ENCODE peak calls at places on chromosomes 3 and 15, in seven cellular contexts. F is GM23248; W is nephron progenitor cell; Q is pons; E is SJSA1; G is CD8-positive, alpha-beta memory T cell; L is H54. V is an unnamed sample.

GRCh38 chr3:128486692-128487537 is 6.1 kb downstream of the GATA2 start:
- DNase-seq in E (peak), L (no peak), W (peak), G (no peak), F (peak), Q (no peak), V (no peak)

GRCh38 chr3:107142171-107142570 is 235.1 kb upstream of the CCDC54 start:
- DNase-seq in E (no peak), Q (no peak), W (no peak), G (no peak), F (no peak), L (no peak), V (no peak)

GRCh38 chr3:134093906-134094305 is 64.2 kb upstream of the SLCO2A1 start:
- DNase-seq in E (peak), F (peak), G (no peak), L (no peak), W (no peak), Q (no peak), V (no peak)

GRCh38 chr15:67501177-67501835 is 19.6 kb upstream of the C15orf61 start:
- DNase-seq in F (peak), E (no peak), W (no peak), Q (peak), G (no peak), L (no peak), V (peak)

GRCh38 chr15:77578641-77579372 is 53.9 kb downstream of the LINGO1 start:
- DNase-seq in F (no peak), G (no peak), L (no peak), Q (no peak), W (no peak), E (no peak), V (no peak)

GRCh38 chr15:69127226-69127625 is 33.2 kb upstream of the GLCE start:
- DNase-seq in G (no peak), L (no peak), E (no peak), F (no peak), W (no peak), Q (no peak), V (no peak)

GRCh38 chr15:99729920-99730319 is 3.3 kb downstream of the LYSMD4 start:
- DNase-seq in F (peak), E (peak), W (peak), G (no peak), L (no peak), Q (peak), V (peak)

GRCh38 chr3:55330355-55330754 is 156.8 kb downstream of the WNT5A start:
- DNase-seq in W (no peak), G (no peak), Q (no peak), E (peak), F (peak), L (peak), V (peak)

GRCh38 chr3:135762188-135762853 is 203.2 kb upstream of the PPP2R3A start:
- DNase-seq in G (no peak), F (no peak), W (no peak), L (no peak), Q (no peak), E (no peak), V (no peak)

GRCh38 chr3:21672303-21672702 is 78.7 kb downstream of the ZNF385D start:
- DNase-seq in E (no peak), W (no peak), G (no peak), Q (no peak), L (peak), F (peak), V (peak)

GRCh38 chr3:134009345-134010000 is 20.3 kb downstream of the SLCO2A1 start:
- DNase-seq in W (no peak), E (peak), L (no peak), G (no peak), F (peak), Q (no peak), V (peak)

GRCh38 chr3:99875925-99876781 is 58.5 kb downstream of the CMSS1 start:
- DNase-seq in F (peak), E (peak), G (peak), L (peak), W (peak), Q (peak), V (peak)

GRCh38 chr3:171994646-171995441 is 44.5 kb upstream of the FNDC3B start:
- DNase-seq in Q (no peak), G (no peak), W (no peak), L (peak), F (peak), E (peak), V (peak)

GRCh38 chr15:55916666-55917409 is 76.6 kb downstream of the NEDD4 start:
- DNase-seq in G (no peak), W (no peak), Q (peak), F (peak), L (no peak), E (peak), V (peak)

GRCh38 chr3:133540896-133541674 is 32.4 kb upstream of the CDV3 start:
- DNase-seq in E (no peak), F (peak), G (no peak), W (no peak), Q (no peak), L (peak), V (peak)

GRCh38 chr3:24490151-24490550 is 4.5 kb downstream of the THRB start:
- DNase-seq in G (no peak), W (no peak), F (peak), E (no peak), L (no peak), Q (no peak), V (peak)

GRCh38 chr15:75203017-75203907 is 1.6 kb downstream of the C15orf39 start:
- DNase-seq in Q (no peak), W (no peak), E (peak), G (no peak), L (no peak), F (peak), V (peak)

GRCh38 chr3:188322135-188322892 is 168.4 kb downstream of the LPP start:
- DNase-seq in E (no peak), W (no peak), F (no peak), G (no peak), L (no peak), Q (no peak), V (no peak)

GRCh38 chr3:157938154-157938774 is 168.0 kb downstream of the SHOX2 start:
- DNase-seq in E (no peak), Q (no peak), W (no peak), F (peak), L (no peak), G (no peak), V (peak)

GRCh38 chr15:75981149-75981815 is 30.9 kb downstream of the NRG4 start:
- DNase-seq in W (no peak), F (no peak), Q (no peak), L (no peak), E (no peak), G (no peak), V (no peak)

GRCh38 chr15:65384505-65384894 is 6.7 kb upstream of the IGDCC3 start:
- DNase-seq in G (no peak), E (no peak), W (no peak), L (no peak), F (no peak), Q (no peak), V (no peak)

GRCh38 chr3:63995056-63995576 is 28.2 kb downstream of the PSMD6 start:
- DNase-seq in Q (no peak), G (no peak), W (no peak), F (no peak), L (no peak), E (no peak), V (no peak)

GRCh38 chr3:66236281-66236680 is 15.5 kb downstream of the SLC25A26 start:
- DNase-seq in G (no peak), E (no peak), L (no peak), F (peak), Q (no peak), W (peak), V (peak)

GRCh38 chr3:44568561-44568960 is 13.6 kb downstream of the ZKSCAN7 start:
- DNase-seq in L (no peak), Q (no peak), F (peak), E (no peak), W (no peak), G (no peak), V (peak)

GRCh38 chr3:107810195-107811071 is 280.4 kb downstream of the CD47 start:
- DNase-seq in Q (no peak), L (peak), F (peak), G (no peak), E (no peak), W (peak), V (peak)

GRCh38 chr3:102630531-102630930 is 195.7 kb downstream of the ZPLD1 start:
- DNase-seq in E (no peak), G (no peak), L (no peak), F (no peak), Q (no peak), W (no peak), V (no peak)

GRCh38 chr3:65951836-65952505 is 86.7 kb downstream of the MAGI1 start:
- DNase-seq in G (no peak), Q (no peak), F (no peak), W (no peak), L (no peak), E (no peak), V (peak)

GRCh38 chr3:184188080-184188479 is 2.1 kb downstream of the ABCF3 start:
- DNase-seq in F (no peak), W (no peak), E (no peak), L (no peak), G (no peak), Q (no peak), V (no peak)

GRCh38 chr3:167940241-167940640 is 155.5 kb downstream of the GOLIM4 start:
- DNase-seq in G (no peak), W (no peak), L (no peak), F (peak), Q (no peak), E (no peak), V (peak)

GRCh38 chr15:99275525-99276128 is 24.3 kb downstream of the LRRC28 start:
- DNase-seq in G (no peak), W (no peak), E (no peak), F (no peak), Q (no peak), L (no peak), V (no peak)